ENCODE peak calls at places on chromosome 11, in ten cellular contexts. V is BE2C, C is heart right ventricle, G is HepG2, F is fibroblast of lung, H is GM12865, Z is cardiac muscle cell, P is OCI-LY7, D is thoracic aorta, N is astrocyte of the spinal cord. J is an unnamed sample.

GRCh38 chr11:112213753-112214152 is 12.5 kb upstream of the PTS start:
- DNase-seq in V (no peak), N (no peak), G (peak), D (no peak), P (no peak), C (no peak), Z (peak), H (no peak), F (no peak), J (peak)

GRCh38 chr11:69301491-69302401 is 7.8 kb downstream of the MYEOV start:
- DNase-seq in Z (peak), H (no peak), C (no peak), V (peak), G (peak), N (peak), P (no peak), D (no peak), F (peak), J (peak)

GRCh38 chr11:129146196-129146595 is 45.9 kb downstream of the ARHGAP32 start:
- DNase-seq in F (peak), N (peak), Z (peak), D (no peak), G (no peak), P (no peak), C (no peak), H (no peak), V (no peak), J (peak)

GRCh38 chr11:62205441-62205840 is 3.0 kb upstream of the SCGB2A1 start:
- DNase-seq in Z (no peak), V (no peak), P (no peak), F (no peak), H (no peak), N (no peak), C (no peak), G (no peak), D (no peak), J (no peak)

GRCh38 chr11:5197538-5197937 is 2.9 kb downstream of the OR51V1 start:
- DNase-seq in N (no peak), Z (no peak), V (no peak), C (no peak), F (peak), H (no peak), G (no peak), P (no peak), D (no peak), J (no peak)

GRCh38 chr11:80855975-80856524 is 1415.2 kb upstream of the TENM4 start:
- DNase-seq in D (no peak), V (no peak), F (peak), H (no peak), G (no peak), Z (peak), P (no peak), C (no peak), N (peak), J (peak)

GRCh38 chr11:71927813-71928738 is at the start of gene XNDC1N:
- DNase-seq in C (peak), Z (peak), G (peak), H (peak), V (peak), F (peak), P (peak), D (peak), N (no peak), J (peak)

GRCh38 chr11:104776501-104777170 is 121.6 kb downstream of the CASP12 start:
- DNase-seq in D (no peak), G (no peak), Z (no peak), V (no peak), N (no peak), P (no peak), F (no peak), C (no peak), H (no peak), J (no peak)

GRCh38 chr11:26963764-26964163 is 30.1 kb upstream of the FIBIN start:
- DNase-seq in H (no peak), V (no peak), Z (peak), G (no peak), F (no peak), D (no peak), C (no peak), P (no peak), N (no peak), J (peak)

GRCh38 chr11:72629266-72629665 is 45.0 kb downstream of the PDE2A start:
- DNase-seq in G (no peak), H (no peak), N (no peak), P (no peak), F (no peak), C (peak), V (peak), Z (no peak), D (no peak), J (peak)

GRCh38 chr11:71947498-71947897 is 18.7 kb downstream of the RNF121 start:
- DNase-seq in N (no peak), D (no peak), H (no peak), P (no peak), Z (no peak), F (peak), G (peak), C (no peak), V (no peak), J (no peak)

GRCh38 chr11:18617688-18618340 is 16.3 kb downstream of the SPTY2D1 start:
- DNase-seq in C (no peak), Z (peak), N (peak), D (no peak), H (peak), P (no peak), G (no peak), F (peak), V (no peak), J (peak)

GRCh38 chr11:113203332-113203731 is 111.1 kb upstream of the TTC12 start:
- DNase-seq in P (no peak), F (no peak), V (peak), H (no peak), N (no peak), C (no peak), G (no peak), D (no peak), Z (no peak), J (no peak)

GRCh38 chr11:110782616-110783015 is 70.4 kb upstream of the ARHGAP20 start:
- DNase-seq in Z (no peak), C (no peak), D (no peak), H (no peak), P (no peak), F (peak), V (no peak), G (no peak), N (no peak), J (peak)

GRCh38 chr11:57567512-57568329 is at the start of gene UBE2L6:
- DNase-seq in H (peak), V (peak), G (no peak), P (peak), N (peak), D (peak), Z (peak), C (peak), F (peak), J (peak)

GRCh38 chr11:18111005-18111404 is 5.1 kb upstream of the SAAL1 start:
- DNase-seq in P (no peak), G (no peak), C (no peak), Z (no peak), N (no peak), V (no peak), F (no peak), H (no peak), D (no peak), J (no peak)

GRCh38 chr11:111913997-111914396 is 1.5 kb downstream of the HSPB2 start:
- DNase-seq in F (peak), V (no peak), P (no peak), D (peak), G (peak), N (peak), C (peak), H (no peak), Z (peak), J (peak)

GRCh38 chr11:17927041-17927440 is 85.8 kb downstream of the SERGEF start:
- DNase-seq in P (no peak), F (no peak), V (no peak), D (no peak), Z (no peak), H (no peak), G (no peak), C (no peak), N (no peak), J (no peak)

GRCh38 chr11:48106166-48106565 is 110.4 kb upstream of the OR4B1 start:
- DNase-seq in D (no peak), N (no peak), H (peak), G (no peak), F (no peak), V (no peak), C (no peak), P (peak), Z (no peak), J (no peak)
- H3K4me3 ChIP-seq in D (no peak), N (no peak), H (no peak), G (no peak), F (no peak), V (no peak), C (no peak), P (peak), Z (no peak), J (no peak)

GRCh38 chr11:914747-915493 is 4.3 kb upstream of the CHID1 start:
- DNase-seq in Z (no peak), G (peak), C (peak), P (no peak), D (peak), H (no peak), F (no peak), N (no peak), V (no peak), J (no peak)
- TF ChIP-seq CTCF in Z (no peak), G (peak), C (no peak), P (no peak), D (no peak), H (no peak), F (no peak), N (no peak), V (no peak), J (no peak)

GRCh38 chr11:132623496-132623895 is 908.8 kb downstream of the OPCML start:
- DNase-seq in Z (no peak), D (no peak), P (no peak), N (no peak), H (no peak), C (no peak), F (no peak), V (no peak), G (no peak), J (no peak)

GRCh38 chr11:132626446-132626845 is 905.9 kb downstream of the OPCML start:
- DNase-seq in V (no peak), H (no peak), P (no peak), N (no peak), F (no peak), C (no peak), G (no peak), Z (no peak), D (no peak), J (no peak)

GRCh38 chr11:132620423-132620822 is 911.9 kb downstream of the OPCML start:
- DNase-seq in N (no peak), C (no peak), P (no peak), V (no peak), Z (no peak), F (no peak), H (no peak), D (no peak), G (no peak), J (no peak)

GRCh38 chr11:132621976-132622375 is 910.3 kb downstream of the OPCML start:
- DNase-seq in V (no peak), D (no peak), G (no peak), P (no peak), N (peak), Z (no peak), C (no peak), F (no peak), H (no peak), J (no peak)
- H3K4me3 ChIP-seq in V (no peak), D (no peak), G (no peak), P (no peak), N (no peak), Z (no peak), C (no peak), F (no peak), H (no peak), J (no peak)

GRCh38 chr11:64292458-64293254 is 1.6 kb downstream of the KCNK4 start:
- DNase-seq in F (no peak), H (no peak), Z (no peak), C (no peak), V (no peak), D (no peak), G (no peak), P (no peak), N (no peak), J (no peak)

GRCh38 chr11:64290894-64291745 is at the start of gene KCNK4:
- DNase-seq in F (no peak), G (no peak), Z (no peak), V (no peak), H (no peak), D (no peak), C (no peak), N (no peak), P (no peak), J (no peak)

GRCh38 chr11:64290352-64290751 is 750 bp upstream of the KCNK4 start:
- DNase-seq in F (no peak), Z (no peak), D (no peak), V (no peak), C (no peak), N (no peak), P (no peak), G (no peak), H (no peak), J (no peak)

GRCh38 chr11:64289011-64289564 is 2.0 kb upstream of the KCNK4 start:
- DNase-seq in Z (no peak), N (no peak), C (no peak), P (no peak), F (no peak), H (no peak), D (no peak), V (no peak), G (no peak), J (no peak)

GRCh38 chr11:64291746-64292457 is 800 bp downstream of the KCNK4 start:
- DNase-seq in Z (no peak), C (no peak), V (no peak), F (no peak), N (no peak), H (no peak), P (no peak), D (no peak), G (no peak), J (no peak)
- TF ChIP-seq CTCF in Z (no peak), C (no peak), V (no peak), F (no peak), N (no peak), H (no peak), P (no peak), D (no peak), G (no peak), J (no peak)

GRCh38 chr11:47981667-47982404 is 1.5 kb downstream of the PTPRJ start:
- DNase-seq in Z (no peak), G (no peak), C (no peak), V (no peak), H (no peak), F (no peak), P (peak), D (no peak), N (no peak), J (no peak)

GRCh38 chr11:47980907-47981621 is 705 bp downstream of the PTPRJ start:
- DNase-seq in G (no peak), D (no peak), N (no peak), H (peak), Z (peak), V (peak), F (peak), C (peak), P (peak), J (no peak)

GRCh38 chr11:47980093-47980906 is at the start of gene PTPRJ:
- DNase-seq in C (peak), P (peak), G (no peak), F (peak), H (peak), D (no peak), V (peak), N (peak), Z (peak), J (peak)

GRCh38 chr11:47977651-47978050 is 2.7 kb upstream of the PTPRJ start:
- DNase-seq in Z (no peak), N (no peak), P (no peak), V (no peak), C (no peak), G (no peak), F (peak), H (no peak), D (no peak), J (no peak)

DNA sequence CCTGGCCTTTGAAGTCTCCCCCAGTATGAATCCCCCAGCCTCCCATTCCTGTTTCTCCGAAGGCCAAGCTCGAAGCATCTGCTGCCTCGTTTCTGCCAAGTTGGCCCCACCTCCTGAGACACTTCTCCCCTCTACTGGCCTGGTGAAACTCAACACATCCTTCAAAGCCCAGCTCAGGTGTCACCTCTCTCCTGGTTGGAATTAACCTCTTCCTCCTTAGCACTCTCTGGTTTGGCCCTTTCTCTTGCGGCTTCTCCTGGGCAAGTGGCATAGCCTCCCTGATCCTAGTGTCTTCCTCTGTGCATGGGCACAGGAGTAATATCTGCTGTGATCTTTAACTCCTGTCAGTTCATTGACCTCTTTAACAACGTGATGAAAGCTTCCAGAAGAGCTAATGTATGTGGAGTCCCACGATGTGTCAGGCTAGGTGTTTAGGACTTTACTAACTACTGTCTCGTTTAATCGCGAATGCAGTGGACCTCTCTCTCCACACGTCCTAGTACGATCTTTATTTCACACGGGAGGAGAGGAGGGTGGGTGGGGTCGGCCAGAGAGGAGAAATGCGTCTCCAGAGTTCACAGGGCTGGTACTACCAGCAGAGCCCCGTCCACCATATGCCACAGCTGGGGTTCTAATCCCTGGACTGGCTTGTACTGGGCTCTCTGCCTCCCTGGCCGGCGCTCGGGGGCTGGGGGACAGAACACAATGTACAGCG is 824 bp upstream of the PTPRJ start:
- DNase-seq in N (no peak), V (no peak), Z (peak), H (no peak), D (no peak), P (no peak), G (no peak), F (no peak), C (no peak), J (no peak)
- H3K4me3 ChIP-seq in N (peak), V (no peak), Z (peak), H (no peak), D (peak), P (peak), G (peak), F (peak), C (no peak), J (peak)

GRCh38 chr11:118290923-118291322 is 13.6 kb upstream of the CD3E start:
- DNase-seq in G (peak), V (no peak), F (no peak), P (peak), Z (peak), N (no peak), C (peak), H (peak), D (no peak), J (peak)
- TF ChIP-seq CTCF in G (peak), V (peak), F (no peak), P (peak), Z (peak), N (no peak), C (peak), H (peak), D (no peak), J (peak)

DNA sequence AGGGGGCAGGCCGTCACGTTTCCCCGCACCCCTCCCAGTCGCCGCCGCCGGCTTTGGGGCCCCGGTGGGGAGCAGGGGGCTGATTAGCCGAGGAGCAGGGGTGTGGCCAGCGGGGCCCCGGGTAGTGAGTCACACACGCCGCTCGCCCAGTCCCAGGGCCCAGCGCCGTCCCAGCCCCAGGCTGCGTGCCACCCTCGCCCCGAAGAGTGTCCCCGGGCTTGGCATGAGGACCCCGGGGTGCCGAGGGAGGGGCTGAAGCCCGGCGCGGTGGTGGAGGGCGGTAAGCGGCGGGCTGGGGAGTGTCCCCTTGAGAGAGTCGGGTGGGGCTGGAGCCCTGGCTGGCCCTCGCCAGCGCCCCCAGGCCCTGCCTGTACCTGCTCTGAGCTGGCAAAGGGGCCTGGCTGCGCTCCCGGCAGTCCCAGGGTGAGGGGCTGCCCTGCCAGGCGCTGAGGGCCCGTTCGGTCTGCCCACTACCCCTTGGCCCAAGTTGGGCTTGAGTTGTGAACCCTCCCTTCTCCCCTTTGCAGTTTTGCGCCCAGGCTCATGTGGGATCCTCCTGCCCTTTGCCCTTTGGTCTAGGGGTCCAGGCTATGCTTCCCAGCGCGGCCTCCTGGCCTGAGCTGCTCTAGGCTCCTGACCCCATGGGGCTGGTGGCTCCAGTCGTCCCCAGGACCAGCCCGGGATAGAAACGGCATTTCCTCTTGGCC is 34.6 kb downstream of the PRDM11 start:
- DNase-seq in G (no peak), P (no peak), H (peak), F (peak), Z (peak), V (peak), C (peak), N (peak), D (no peak), J (peak)
- H3K4me3 ChIP-seq in G (peak), P (no peak), H (peak), F (peak), Z (peak), V (peak), C (peak), N (peak), D (peak), J (peak)

DNA sequence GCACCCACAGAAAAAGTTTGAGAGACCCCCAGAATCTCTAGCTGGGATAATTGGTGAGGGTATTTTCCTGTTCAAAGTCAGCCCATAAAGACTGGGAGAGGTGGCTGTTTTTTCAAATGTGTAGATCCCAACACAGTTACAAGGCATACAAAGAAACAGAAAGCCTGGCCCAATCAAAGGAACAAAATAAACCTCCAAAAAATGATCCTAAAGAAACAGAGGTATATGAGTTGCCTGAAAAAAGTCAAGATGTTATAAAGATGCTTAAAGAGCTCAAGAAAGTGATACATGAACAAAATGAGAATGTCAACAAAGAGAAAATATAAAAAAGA is 40.2 kb upstream of the MMP12 start:
- DNase-seq in H (no peak), D (no peak), Z (no peak), V (no peak), C (no peak), P (no peak), F (no peak), N (no peak), G (no peak), J (no peak)
- TF ChIP-seq CTCF in H (no peak), D (peak), Z (no peak), V (no peak), C (no peak), P (peak), F (no peak), N (no peak), G (no peak), J (no peak)

DNA sequence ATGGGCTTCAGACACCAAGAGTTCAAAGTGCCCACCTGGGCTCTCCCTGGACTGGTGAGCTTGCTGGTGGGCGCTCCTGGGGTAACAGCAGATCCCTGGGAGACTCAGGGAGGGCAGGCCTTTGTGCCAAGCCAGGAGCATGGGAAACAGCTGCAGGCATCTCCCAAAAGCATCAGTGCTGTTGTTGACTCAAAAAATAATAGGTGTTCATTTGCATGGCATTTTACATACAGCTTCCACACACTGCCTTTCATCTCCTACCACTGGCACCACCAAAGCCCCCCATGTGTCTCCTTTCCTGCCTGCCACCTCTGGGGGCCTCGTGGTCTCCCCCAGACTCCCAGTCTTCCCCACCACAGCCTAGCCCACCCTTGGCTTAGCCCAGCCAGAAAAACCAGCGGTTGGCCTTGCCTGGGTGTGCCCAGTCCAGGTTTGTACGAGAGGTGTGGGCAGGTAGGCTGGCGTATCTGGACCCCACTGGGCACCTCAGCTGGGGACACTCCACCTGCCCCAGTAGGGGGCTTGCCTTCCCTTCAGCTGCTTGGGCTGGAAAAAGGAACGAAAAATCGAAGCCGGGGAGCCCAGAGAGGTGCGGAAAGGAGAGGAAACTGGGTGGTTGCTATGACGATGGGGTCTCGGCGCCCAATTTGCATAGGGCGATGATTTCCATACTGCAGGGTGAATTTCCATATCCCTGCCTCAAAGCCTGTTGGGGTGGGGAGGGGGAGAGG is 15.0 kb downstream of the POU2F3 start:
- DNase-seq in C (no peak), P (no peak), V (no peak), G (no peak), Z (no peak), D (no peak), H (peak), N (no peak), F (no peak), J (no peak)
- H3K4me3 ChIP-seq in C (no peak), P (no peak), V (no peak), G (no peak), Z (no peak), D (no peak), H (no peak), N (no peak), F (no peak), J (no peak)

J was measured in fibroblast of the aortic adventitia.